ENCODE peak calls at places on chromosomes 16 and 17, in five cellular contexts. One of them, this sample, is unnamed.

GRCh38 chr17:15963670-15964110 is 18.8 kb downstream of the ADORA2B start:
- DNase-seq in K562: no peak
- DNase-seq in IMR-90: peak; percentile 53
- DNase-seq in GM12878: no peak
- DNase-seq in HepG2: no peak
- DNase-seq in this sample: no peak

GRCh38 chr17:29933379-29933778 is 3.4 kb upstream of the SSH2 start:
- DNase-seq in K562: no peak
- DNase-seq in IMR-90: peak; percentile 43
- DNase-seq in GM12878: no peak
- DNase-seq in HepG2: peak; percentile 52
- DNase-seq in this sample: no peak

GRCh38 chr16:53103811-53104210 is 49.0 kb downstream of the CHD9 start:
- DNase-seq in K562: no peak
- DNase-seq in IMR-90: no peak
- DNase-seq in GM12878: no peak
- DNase-seq in HepG2: no peak
- DNase-seq in this sample: no peak

GRCh38 chr16:87550510-87550961 is 51.8 kb upstream of the JPH3 start:
- DNase-seq in K562: peak; percentile 71
- DNase-seq in IMR-90: no peak
- DNase-seq in GM12878: no peak
- DNase-seq in HepG2: no peak
- DNase-seq in this sample: peak; percentile 86

GRCh38 chr17:63675231-63675606 is 24.7 kb downstream of the LIMD2 start:
- DNase-seq in K562: peak; percentile 29
- DNase-seq in IMR-90: no peak
- DNase-seq in GM12878: no peak
- DNase-seq in HepG2: no peak
- DNase-seq in this sample: peak; percentile 35

GRCh38 chr17:57783338-57783742 is 38.2 kb upstream of the CCDC182 start:
- DNase-seq in K562: peak; percentile 84
- DNase-seq in IMR-90: peak; percentile 5
- DNase-seq in GM12878: no peak
- DNase-seq in HepG2: peak; percentile 53
- DNase-seq in this sample: peak; percentile 98

GRCh38 chr16:80375973-80376372 is 164.8 kb upstream of the DYNLRB2 start:
- DNase-seq in K562: no peak
- DNase-seq in IMR-90: no peak
- DNase-seq in GM12878: no peak
- DNase-seq in HepG2: no peak
- DNase-seq in this sample: no peak

GRCh38 chr17:2792541-2793169 is 3.6 kb upstream of the RAP1GAP2 start:
- DNase-seq in K562: no peak
- DNase-seq in IMR-90: no peak
- DNase-seq in GM12878: no peak
- DNase-seq in HepG2: no peak
- DNase-seq in this sample: no peak

GRCh38 chr17:28295677-28296578 is 23.1 kb upstream of the TMEM97 start:
- DNase-seq in K562: no peak
- DNase-seq in IMR-90: no peak
- DNase-seq in GM12878: no peak
- DNase-seq in HepG2: no peak
- DNase-seq in this sample: no peak

GRCh38 chr16:14179116-14179515 is 108.0 kb downstream of the MRTFB start:
- DNase-seq in K562: no peak
- DNase-seq in IMR-90: peak; percentile 46
- DNase-seq in GM12878: no peak
- DNase-seq in HepG2: no peak
- DNase-seq in this sample: no peak

GRCh38 chr17:61504697-61505096 is 52.5 kb downstream of the TBX4 start:
- DNase-seq in K562: no peak
- DNase-seq in IMR-90: peak; percentile 96
- DNase-seq in GM12878: no peak
- DNase-seq in HepG2: peak; percentile 81
- DNase-seq in this sample: no peak

GRCh38 chr17:80586464-80587228 is 42.0 kb downstream of the RPTOR start:
- DNase-seq in K562: no peak
- DNase-seq in IMR-90: peak; percentile 90
- DNase-seq in GM12878: no peak
- DNase-seq in HepG2: no peak
- DNase-seq in this sample: peak; percentile 95

GRCh38 chr16:5054876-5055865 is 10.6 kb downstream of the C16orf89 start:
- DNase-seq in K562: no peak
- DNase-seq in IMR-90: no peak
- DNase-seq in GM12878: no peak
- DNase-seq in HepG2: no peak
- DNase-seq in this sample: no peak

GRCh38 chr17:69607162-69607834 is 192.8 kb downstream of the MAP2K6 start:
- DNase-seq in K562: peak; percentile 21
- DNase-seq in IMR-90: peak; percentile 85
- DNase-seq in GM12878: peak; percentile 45
- DNase-seq in HepG2: peak; percentile 68
- DNase-seq in this sample: peak; percentile 62

GRCh38 chr16:84568066-84568465 is 49.8 kb downstream of the COTL1 start:
- DNase-seq in K562: no peak
- DNase-seq in IMR-90: no peak
- DNase-seq in GM12878: no peak
- DNase-seq in HepG2: no peak
- DNase-seq in this sample: no peak

GRCh38 chr17:64066709-64067108 is 46.3 kb upstream of the ICAM2 start:
- DNase-seq in K562: no peak
- DNase-seq in IMR-90: no peak
- DNase-seq in GM12878: no peak
- DNase-seq in HepG2: no peak
- DNase-seq in this sample: no peak

GRCh38 chr17:52064791-52065211 is 93.7 kb downstream of the CA10 start:
- DNase-seq in K562: no peak
- DNase-seq in IMR-90: no peak
- DNase-seq in GM12878: no peak
- DNase-seq in HepG2: no peak
- DNase-seq in this sample: no peak

GRCh38 chr17:56598471-56598870 is 5.0 kb downstream of the NOG start:
- DNase-seq in K562: no peak
- DNase-seq in IMR-90: peak; percentile 65
- DNase-seq in GM12878: no peak
- DNase-seq in HepG2: no peak
- DNase-seq in this sample: no peak

GRCh38 chr17:2700491-2701141 is 10.9 kb downstream of the CLUH start:
- DNase-seq in K562: no peak
- DNase-seq in IMR-90: no peak
- DNase-seq in GM12878: no peak
- DNase-seq in HepG2: no peak
- DNase-seq in this sample: peak; percentile 24

GRCh38 chr17:10070690-10071089 is 127.7 kb downstream of the GAS7 start:
- DNase-seq in K562: no peak
- DNase-seq in IMR-90: no peak
- DNase-seq in GM12878: no peak
- DNase-seq in HepG2: no peak
- DNase-seq in this sample: no peak

GRCh38 chr17:80457236-80457856 is 19.1 kb downstream of the NPTX1 start:
- DNase-seq in K562: peak; percentile 52
- DNase-seq in IMR-90: no peak
- DNase-seq in GM12878: no peak
- DNase-seq in HepG2: no peak
- DNase-seq in this sample: no peak

GRCh38 chr16:67922221-67922620 is 9.4 kb downstream of the CTRL start:
- DNase-seq in K562: peak; percentile 75
- DNase-seq in IMR-90: peak; percentile 25
- DNase-seq in GM12878: no peak
- DNase-seq in HepG2: no peak
- DNase-seq in this sample: no peak

GRCh38 chr17:47733047-47733413 is at the start of gene TBX21:
- DNase-seq in K562: peak; percentile 84
- DNase-seq in IMR-90: no peak
- DNase-seq in GM12878: no peak
- DNase-seq in HepG2: peak; percentile 73
- DNase-seq in this sample: peak; percentile 93

GRCh38 chr16:88596477-88596876 is 26.3 kb downstream of the ZC3H18 start:
- DNase-seq in K562: no peak
- DNase-seq in IMR-90: no peak
- DNase-seq in GM12878: no peak
- DNase-seq in HepG2: no peak
- DNase-seq in this sample: no peak

GRCh38 chr17:50772251-50772650 is 4.9 kb upstream of the ANKRD40CL start:
- DNase-seq in K562: peak; percentile 9
- DNase-seq in IMR-90: no peak
- DNase-seq in GM12878: no peak
- DNase-seq in HepG2: no peak
- DNase-seq in this sample: no peak

GRCh38 chr17:66222772-66223350 is 6.4 kb downstream of the APOH start:
- DNase-seq in K562: no peak
- DNase-seq in IMR-90: no peak
- DNase-seq in GM12878: no peak
- DNase-seq in HepG2: no peak
- DNase-seq in this sample: no peak

GRCh38 chr17:83028851-83029250 is 50.6 kb upstream of the METRNL start:
- DNase-seq in K562: no peak
- DNase-seq in IMR-90: no peak
- DNase-seq in GM12878: no peak
- DNase-seq in HepG2: no peak
- DNase-seq in this sample: no peak

GRCh38 chr16:57430955-57431354 is 16.2 kb downstream of the CIAPIN1 start:
- DNase-seq in K562: no peak
- DNase-seq in IMR-90: no peak
- DNase-seq in GM12878: no peak
- DNase-seq in HepG2: no peak
- DNase-seq in this sample: no peak

GRCh38 chr16:53664724-53665345 is 38.8 kb downstream of the RPGRIP1L start:
- DNase-seq in K562: no peak
- DNase-seq in IMR-90: peak; percentile 84
- DNase-seq in GM12878: peak; percentile 19
- DNase-seq in HepG2: no peak
- DNase-seq in this sample: no peak

GRCh38 chr16:85017151-85017550 is 5.8 kb upstream of the ZDHHC7 start:
- DNase-seq in K562: no peak
- DNase-seq in IMR-90: peak; percentile 39
- DNase-seq in GM12878: peak; percentile 19
- DNase-seq in HepG2: no peak
- DNase-seq in this sample: no peak

GRCh38 chr16:69762843-69763556 is 868 bp downstream of the WWP2 start:
- DNase-seq in K562: peak; percentile 17
- DNase-seq in IMR-90: peak; percentile 49
- DNase-seq in GM12878: no peak
- DNase-seq in HepG2: peak; percentile 37
- DNase-seq in this sample: no peak

GRCh38 chr16:53744449-53744848 is 40.5 kb downstream of the FTO start:
- DNase-seq in K562: no peak
- DNase-seq in IMR-90: no peak
- DNase-seq in GM12878: no peak
- DNase-seq in HepG2: peak; percentile 67
- DNase-seq in this sample: no peak

GRCh38 chr16:50430076-50430475 is 61.3 kb upstream of the BRD7 start:
- DNase-seq in K562: no peak
- DNase-seq in IMR-90: no peak
- DNase-seq in GM12878: no peak
- DNase-seq in HepG2: no peak
- DNase-seq in this sample: peak; percentile 66

GRCh38 chr16:21637032-21637968 is 15.1 kb downstream of the IGSF6 start:
- DNase-seq in K562: no peak
- DNase-seq in IMR-90: no peak
- DNase-seq in GM12878: no peak
- DNase-seq in HepG2: no peak
- DNase-seq in this sample: no peak

GRCh38 chr16:72896719-72897118 is 151.2 kb downstream of the ZFHX3 start:
- DNase-seq in K562: no peak
- DNase-seq in IMR-90: no peak
- DNase-seq in GM12878: no peak
- DNase-seq in HepG2: no peak
- DNase-seq in this sample: no peak
- TF ChIP-seq MXI1 in K562: no peak
- TF ChIP-seq MXI1 in IMR-90: no peak
- TF ChIP-seq MXI1 in GM12878: no peak
- TF ChIP-seq MXI1 in HepG2: peak; percentile 26
- TF ChIP-seq MXI1 in this sample: no peak

DNA sequence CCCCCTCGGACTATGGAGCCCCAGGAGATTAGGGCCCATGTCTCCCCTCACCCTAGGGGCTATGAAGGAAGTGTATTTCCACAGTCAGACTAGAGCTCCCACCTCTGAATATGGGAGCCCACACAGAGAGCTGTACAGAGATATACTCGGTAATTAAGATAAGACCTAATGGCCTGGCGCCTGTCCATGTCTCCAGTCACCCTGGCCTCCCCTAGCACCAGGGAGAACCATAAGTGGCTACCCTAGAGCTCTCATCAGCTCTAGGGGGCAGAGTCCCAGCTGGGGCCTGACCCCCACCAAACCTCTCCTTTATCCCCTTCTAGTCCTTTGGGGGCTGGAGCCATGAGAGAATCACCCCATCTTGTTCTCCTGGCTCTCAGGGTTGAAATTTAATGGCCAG is 2.4 kb downstream of the TMEM101 start:
- DNase-seq in K562: no peak
- DNase-seq in IMR-90: no peak
- DNase-seq in GM12878: no peak
- DNase-seq in HepG2: no peak
- DNase-seq in this sample: peak; percentile 62
- TF ChIP-seq MXI1 in K562: no peak
- TF ChIP-seq MXI1 in IMR-90: no peak
- TF ChIP-seq MXI1 in GM12878: no peak
- TF ChIP-seq MXI1 in HepG2: no peak
- TF ChIP-seq MXI1 in this sample: no peak

GRCh38 chr16:75506107-75506506 is 10.9 kb upstream of the CHST6 start:
- DNase-seq in K562: no peak
- DNase-seq in IMR-90: no peak
- DNase-seq in GM12878: no peak
- DNase-seq in HepG2: no peak
- DNase-seq in this sample: no peak

GRCh38 chr16:75501359-75501758 is 6.1 kb upstream of the CHST6 start:
- DNase-seq in K562: no peak
- DNase-seq in IMR-90: no peak
- DNase-seq in GM12878: no peak
- DNase-seq in HepG2: no peak
- DNase-seq in this sample: no peak

GRCh38 chr16:75502916-75503605 is 7.8 kb upstream of the CHST6 start:
- DNase-seq in K562: no peak
- DNase-seq in IMR-90: no peak
- DNase-seq in GM12878: no peak
- DNase-seq in HepG2: no peak
- DNase-seq in this sample: no peak

GRCh38 chr16:75506567-75506966 is 11.3 kb upstream of the CHST6 start:
- DNase-seq in K562: no peak
- DNase-seq in IMR-90: peak; percentile 59
- DNase-seq in GM12878: no peak
- DNase-seq in HepG2: peak; percentile 79
- DNase-seq in this sample: no peak
- TF ChIP-seq MXI1 in K562: no peak
- TF ChIP-seq MXI1 in IMR-90: no peak
- TF ChIP-seq MXI1 in GM12878: no peak
- TF ChIP-seq MXI1 in HepG2: no peak
- TF ChIP-seq MXI1 in this sample: no peak

DNA sequence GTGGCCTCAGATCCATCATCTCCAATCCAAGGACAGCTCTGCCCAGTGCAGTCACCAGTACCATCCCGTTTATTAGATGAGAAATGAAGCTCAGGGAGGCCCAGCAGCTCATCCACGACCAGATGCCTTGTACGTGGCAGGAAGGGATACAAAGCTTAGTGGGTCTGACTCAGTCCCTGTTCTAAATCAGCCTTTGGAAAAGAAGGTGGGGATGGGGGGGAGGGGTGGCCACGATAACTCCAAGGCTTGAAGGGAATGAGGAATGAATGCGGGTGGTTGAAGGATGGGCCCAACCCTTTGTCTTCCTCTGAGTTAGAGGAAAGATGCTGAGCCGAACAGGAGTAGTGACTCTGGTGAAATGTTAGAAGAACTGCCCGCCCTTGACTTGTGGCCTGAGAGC is 25.8 kb downstream of the LLGL2 start:
- DNase-seq in K562: no peak
- DNase-seq in IMR-90: no peak
- DNase-seq in GM12878: no peak
- DNase-seq in HepG2: no peak
- DNase-seq in this sample: no peak
- TF ChIP-seq MXI1 in K562: no peak
- TF ChIP-seq MXI1 in IMR-90: no peak
- TF ChIP-seq MXI1 in GM12878: no peak
- TF ChIP-seq MXI1 in HepG2: no peak
- TF ChIP-seq MXI1 in this sample: no peak